ENCODE peak calls at places on chromosomes 11 and 22, in ten cellular contexts. T is endodermal cell, X is Calu3, M is kidney epithelial cell, V is NB4, L is nephron progenitor cell, K is A549, S is GM20000, G is RWPE1, D is HFFc6. W is an unnamed sample.

GRCh38 chr11:66216911-66217310 is 51.5 kb upstream of the RAB1B start:
- DNase-seq in T (no peak), X (no peak), M (no peak), V (no peak), L (no peak), K (no peak), S (no peak), G (no peak), D (no peak), W (no peak)

GRCh38 chr11:114075891-114076441 is 16.5 kb downstream of the ZBTB16 start:
- DNase-seq in T (peak; percentile 89), X (peak; percentile 26), M (no peak), V (peak; percentile 56), L (peak; percentile 69), K (peak; percentile 46), S (no peak), G (no peak), D (peak; percentile 60), W (peak; percentile 54)

GRCh38 chr22:20750461-20751184 is 23.3 kb upstream of the SERPIND1 start:
- DNase-seq in T (no peak), X (peak; percentile 64), M (peak; percentile 64), V (peak; percentile 27), L (no peak), K (peak; percentile 22), S (peak; percentile 62), G (peak; percentile 66), D (peak; percentile 66), W (peak; percentile 63)

GRCh38 chr11:126194121-126194543 is 17.3 kb downstream of the RPUSD4 start:
- DNase-seq in T (peak; percentile 70), X (peak; percentile 37), M (no peak), V (peak; percentile 63), L (peak; percentile 59), K (peak; percentile 55), S (peak; percentile 47), G (peak; percentile 66), D (peak; percentile 43), W (peak; percentile 53)

GRCh38 chr11:78641541-78641940 is 66.9 kb upstream of the NARS2 start:
- DNase-seq in T (no peak), X (no peak), M (no peak), V (no peak), L (no peak), K (no peak), S (no peak), G (no peak), D (no peak), W (no peak)

GRCh38 chr22:33076368-33076767 is 18.2 kb upstream of the SYN3 start:
- DNase-seq in T (no peak), X (no peak), M (no peak), V (peak; percentile 16), L (peak; percentile 27), K (no peak), S (no peak), G (no peak), D (no peak), W (no peak)

GRCh38 chr11:34706709-34707461 is 86.0 kb downstream of the EHF start:
- DNase-seq in T (peak; percentile 34), X (no peak), M (no peak), V (no peak), L (no peak), K (no peak), S (no peak), G (no peak), D (no peak), W (no peak)

GRCh38 chr11:126664643-126665042 is 309.2 kb downstream of the ST3GAL4 start:
- DNase-seq in T (no peak), X (no peak), M (no peak), V (no peak), L (no peak), K (no peak), S (no peak), G (no peak), D (no peak), W (no peak)

GRCh38 chr22:29061773-29062172 is at the start of gene C22orf31:
- DNase-seq in T (no peak), X (no peak), M (no peak), V (no peak), L (no peak), K (no peak), S (no peak), G (no peak), D (no peak), W (no peak)

GRCh38 chr11:12075822-12076821 is 34.3 kb upstream of the MICAL2 start:
- DNase-seq in T (no peak), X (no peak), M (peak; percentile 99), V (no peak), L (no peak), K (peak; percentile 92), S (no peak), G (peak; percentile 75), D (peak; percentile 100), W (no peak)

GRCh38 chr11:119315139-119316016 is 1.6 kb downstream of the MCAM start:
- DNase-seq in T (peak; percentile 85), X (peak; percentile 57), M (no peak), V (no peak), L (peak; percentile 46), K (no peak), S (peak; percentile 73), G (no peak), D (no peak), W (peak; percentile 70)

DNA sequence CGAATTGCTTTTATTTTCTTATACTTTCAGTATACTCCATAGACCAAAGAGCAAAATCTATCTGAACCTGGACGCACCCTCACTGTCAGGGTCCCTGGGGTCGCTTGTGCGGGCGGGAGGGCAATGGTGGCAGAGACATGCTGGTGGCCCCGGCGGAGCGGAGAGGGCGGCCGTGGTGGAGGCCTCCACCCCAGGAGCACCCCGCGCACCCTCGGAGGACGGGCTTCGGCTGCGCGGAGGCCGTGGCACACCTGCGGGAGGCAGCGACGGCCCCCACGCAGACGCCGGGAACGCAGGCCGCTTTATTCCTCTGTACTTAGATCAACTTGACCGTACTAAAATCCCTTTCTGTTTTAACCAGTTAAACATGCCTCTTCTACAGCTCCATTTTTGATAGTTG is 1077.4 kb downstream of the BRD1 start:
- DNase-seq in T (peak; percentile 26), X (no peak), M (no peak), V (no peak), L (no peak), K (no peak), S (no peak), G (no peak), D (no peak), W (no peak)
- TF ChIP-seq CTCF in T (no peak), X (no peak), M (no peak), V (no peak), L (no peak), K (no peak), S (no peak), G (no peak), D (no peak), W (no peak)

DNA sequence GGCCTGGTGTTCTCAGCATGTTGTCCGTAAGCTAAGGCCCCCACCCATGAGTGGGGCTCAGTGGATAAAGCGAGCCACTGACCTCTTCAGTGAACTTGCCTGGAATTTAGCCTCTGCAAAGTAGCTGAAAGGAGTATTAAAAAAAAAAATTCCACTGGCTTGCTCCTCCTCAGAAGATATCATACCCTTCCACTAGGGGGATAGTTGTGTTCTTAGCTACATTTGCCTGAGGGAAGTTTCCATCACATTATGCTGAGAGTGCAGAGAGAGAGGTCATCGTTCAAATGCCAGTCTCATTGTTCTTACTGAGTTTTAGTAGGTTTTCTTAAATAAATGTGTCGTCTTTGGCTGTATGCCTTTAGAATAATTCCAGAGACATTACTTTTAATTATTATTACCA is 879.7 kb downstream of the JRKL start:
- DNase-seq in T (no peak), X (no peak), M (no peak), V (peak; percentile 32), L (no peak), K (no peak), S (no peak), G (peak; percentile 1), D (no peak), W (no peak)
- TF ChIP-seq CTCF in T (peak; percentile 81), X (no peak), M (peak; percentile 27), V (peak; percentile 10), L (peak; percentile 35), K (no peak), S (no peak), G (no peak), D (peak; percentile 39), W (no peak)

DNA sequence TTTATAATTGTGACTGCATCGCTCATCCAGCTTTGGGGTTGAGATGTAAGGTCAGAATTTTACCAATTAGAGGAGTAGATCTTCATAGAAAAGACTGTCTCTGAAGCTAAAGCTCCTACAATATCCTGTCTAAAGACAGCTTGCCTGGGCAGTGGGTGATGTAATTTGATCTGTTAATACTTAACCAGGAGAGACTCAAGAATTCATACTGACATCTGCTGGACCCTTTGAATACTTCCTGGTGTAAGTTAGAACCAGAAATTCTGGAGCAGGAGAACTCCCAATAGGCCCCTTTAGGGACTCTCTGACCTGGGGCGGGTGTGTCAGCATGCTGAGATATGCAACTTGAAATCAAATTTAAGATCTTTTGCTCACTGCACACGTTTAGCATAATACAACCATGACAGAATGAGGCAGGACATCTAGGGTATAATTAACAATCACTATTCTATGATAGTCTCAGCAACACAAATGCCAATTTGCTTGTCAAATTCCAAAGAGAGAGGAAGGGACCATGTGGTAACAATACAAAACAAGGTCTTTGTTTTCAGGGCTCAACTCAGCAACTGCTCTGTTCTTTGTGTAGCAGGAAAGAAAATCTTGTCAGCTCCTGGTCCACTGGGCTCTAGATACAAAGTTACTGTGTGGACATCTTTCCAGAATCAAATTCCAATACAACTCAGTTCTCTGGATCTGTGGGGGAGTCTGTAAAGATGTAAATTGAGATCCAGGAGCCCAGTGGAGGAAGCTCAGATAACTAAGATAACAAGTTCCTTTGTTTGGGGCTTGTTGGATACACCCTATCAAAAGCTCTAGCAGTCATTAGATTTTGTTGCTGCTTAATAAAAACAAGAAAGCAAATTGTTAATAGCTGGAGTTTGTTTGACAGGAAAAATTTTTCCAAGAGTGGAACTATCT is 144.0 kb downstream of the INSC start:
- DNase-seq in T (no peak), X (peak; percentile 40), M (peak; percentile 70), V (peak; percentile 11), L (no peak), K (peak; percentile 38), S (no peak), G (peak; percentile 18), D (no peak), W (no peak)
- TF ChIP-seq CTCF in T (peak; percentile 33), X (no peak), M (peak; percentile 61), V (no peak), L (no peak), K (no peak), S (no peak), G (no peak), D (no peak), W (no peak)

DNA sequence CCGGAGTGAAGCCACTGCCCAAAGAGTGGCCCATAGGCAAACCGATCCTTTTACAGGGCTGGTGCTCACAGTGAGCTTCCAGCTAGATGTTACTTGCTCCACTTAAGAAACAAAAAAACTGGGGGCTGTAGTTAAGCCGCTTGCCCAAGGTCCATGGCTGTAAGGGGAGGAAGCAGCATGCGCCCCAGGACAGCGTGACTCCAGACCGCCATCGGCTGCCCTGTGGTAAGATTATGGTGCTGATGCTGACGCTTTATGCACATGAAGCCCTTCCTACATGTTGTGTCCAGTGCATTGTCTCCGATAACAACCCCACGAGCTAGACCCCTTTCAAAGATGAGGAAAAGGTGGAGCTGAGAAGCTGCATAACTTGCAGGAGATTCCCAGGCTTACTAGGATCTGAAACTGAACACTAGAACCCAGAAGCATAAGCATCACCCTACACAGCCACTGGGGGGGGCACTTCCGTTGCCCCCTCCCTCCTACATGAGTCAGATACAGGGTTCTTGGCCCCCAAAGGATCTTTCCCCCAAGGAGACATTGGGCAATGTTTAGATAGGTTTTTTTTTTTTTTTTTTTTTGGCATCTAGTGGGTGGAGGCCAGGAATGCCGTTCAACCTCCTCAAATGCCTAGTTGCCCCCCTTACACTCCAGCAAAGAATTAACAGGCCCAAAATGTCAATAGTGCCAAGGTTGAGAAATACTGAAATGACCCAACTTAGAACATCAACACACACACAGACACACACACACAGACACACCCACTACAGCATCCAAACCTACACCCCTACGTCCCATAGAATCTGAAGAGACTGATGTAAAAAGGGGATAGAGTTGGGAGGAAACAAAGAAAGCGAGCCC is 53.9 kb downstream of the MN1 start:
- DNase-seq in T (no peak), X (no peak), M (no peak), V (peak; percentile 31), L (no peak), K (no peak), S (no peak), G (no peak), D (no peak), W (no peak)
- TF ChIP-seq CTCF in T (peak; percentile 73), X (no peak), M (peak; percentile 31), V (peak; percentile 45), L (no peak), K (peak; percentile 10), S (no peak), G (no peak), D (peak; percentile 23), W (no peak)